ENCODE peak calls at places on chromosomes 5 and 9, in four cellular contexts. F is spleen; L is activated CD4-positive, alpha-beta T cell treated with anti-CD3 and anti-CD28 coated beads, Interleukin-2, amount 50 U/mL, for 48 hours; P is kidney tubule cell. O is an unnamed sample.

GRCh38 chr9:128654481-128654880 is 2.2 kb downstream of the DYNC2I2 start:
- DNase-seq in F (no peak), L (no peak), P (no peak), O (no peak)

GRCh38 chr5:149195337-149195887 is 54.1 kb downstream of the ABLIM3 start:
- DNase-seq in F (no peak), L (no peak), P (no peak), O (no peak)

GRCh38 chr5:3351581-3352442 is 243.8 kb upstream of the IRX1 start:
- DNase-seq in F (peak), L (no peak), P (no peak), O (peak)

GRCh38 chr5:148815578-148815977 is 10.8 kb upstream of the ADRB2 start:
- DNase-seq in F (no peak), L (no peak), P (no peak), O (no peak)

GRCh38 chr9:134570151-134570621 is 71.4 kb upstream of the COL5A1 start:
- DNase-seq in F (peak), L (no peak), P (no peak), O (no peak)

GRCh38 chr5:154644745-154645411 is 110.3 kb upstream of the LARP1 start:
- DNase-seq in F (peak), L (no peak), P (no peak), O (no peak)

GRCh38 chr5:58240286-58240685 is 219.6 kb downstream of the PLK2 start:
- DNase-seq in F (no peak), L (no peak), P (peak), O (no peak)

GRCh38 chr5:5089895-5090649 is 50.1 kb upstream of the ADAMTS16 start:
- DNase-seq in F (no peak), L (no peak), P (peak), O (no peak)

GRCh38 chr9:124513374-124513994 is 6.3 kb upstream of the NR5A1 start:
- DNase-seq in F (no peak), L (no peak), P (no peak), O (no peak)

GRCh38 chr9:1995084-1995483 is 20.1 kb upstream of the SMARCA2 start:
- DNase-seq in F (no peak), L (no peak), P (no peak), O (no peak)

GRCh38 chr5:115816226-115817042 is at the start of gene CDO1:
- DNase-seq in F (peak), L (peak), P (peak), O (peak)

GRCh38 chr9:69317081-69317480 is 7.9 kb upstream of the ENTREP1 start:
- DNase-seq in F (no peak), L (no peak), P (no peak), O (no peak)

GRCh38 chr9:96109718-96110351 is 192.1 kb downstream of the HSD17B3 start:
- DNase-seq in F (no peak), L (no peak), P (peak), O (no peak)

GRCh38 chr9:33288235-33288634 is 2.1 kb upstream of the NFX1 start:
- DNase-seq in F (peak), L (no peak), P (no peak), O (no peak)

GRCh38 chr5:163889369-163889768 is 383.9 kb downstream of the MAT2B start:
- DNase-seq in F (no peak), L (no peak), P (no peak), O (no peak)

GRCh38 chr9:31908891-31909480 is 475.5 kb upstream of the ACO1 start:
- DNase-seq in F (no peak), L (no peak), P (no peak), O (no peak)

GRCh38 chr5:80408475-80408875 is 611 bp downstream of the ZFYVE16 start:
- DNase-seq in F (no peak), L (peak), P (peak), O (no peak)

GRCh38 chr9:135700525-135700924 is 1.2 kb upstream of the SOHLH1 start:
- DNase-seq in F (no peak), L (no peak), P (no peak), O (no peak)

GRCh38 chr9:125391704-125392103 is 130.1 kb downstream of the GAPVD1 start:
- DNase-seq in F (no peak), L (no peak), P (no peak), O (no peak)

GRCh38 chr5:14971864-14972263 is 100.3 kb upstream of the ANKH start:
- DNase-seq in F (no peak), L (no peak), P (no peak), O (no peak)

GRCh38 chr5:14870347-14871083 is 1.1 kb downstream of the ANKH start:
- DNase-seq in F (peak), L (peak), P (no peak), O (no peak)

GRCh38 chr9:79173932-79174331 is 397.8 kb upstream of the TLE4 start:
- DNase-seq in F (no peak), L (no peak), P (no peak), O (no peak)

GRCh38 chr5:133225671-133226152 is 173.9 kb downstream of the HSPA4 start:
- DNase-seq in F (no peak), L (no peak), P (peak), O (no peak)

GRCh38 chr5:435961-436640 is 6.9 kb upstream of the EXOC3 start:
- DNase-seq in F (peak), L (no peak), P (peak), O (no peak)

GRCh38 chr9:28650327-28650726 is 1077.0 kb upstream of the C9orf72 start:
- DNase-seq in F (no peak), L (no peak), P (no peak), O (no peak)

GRCh38 chr5:135694906-135695305 is 116.1 kb upstream of the CXCL14 start:
- DNase-seq in F (no peak), L (no peak), P (no peak), O (no peak)

GRCh38 chr5:151684690-151685361 is 1.9 kb downstream of the SPARC start:
- DNase-seq in F (no peak), L (no peak), P (peak), O (no peak)

GRCh38 chr9:18347381-18348084 is 126.4 kb upstream of the ADAMTSL1 start:
- DNase-seq in F (no peak), L (no peak), P (peak), O (no peak)

GRCh38 chr9:134936762-134937555 is 19.2 kb upstream of the FCN1 start:
- DNase-seq in F (peak), L (no peak), P (no peak), O (no peak)

GRCh38 chr9:72856985-72857631 is 95.7 kb downstream of the ALDH1A1 start:
- DNase-seq in F (no peak), L (no peak), P (peak), O (no peak)